ENCODE peak calls at places on chromosomes 7 and 10, in nine cellular contexts. One of them, this sample, is unnamed.

GRCh38 chr7:38881015-38881414 is 28.0 kb downstream of the VPS41 start:
- DNase-seq in nucleus accumbens: no peak
- DNase-seq in stimulated activated CD8-positive, alpha-beta memory T cell treated with anti-CD3 and anti-CD28 coated beads, Interleukin-12 subunit alpha, Interleukin-12 subunit beta, amount 100 ng/mL, for 1 hour: no peak
- DNase-seq in activated CD4-positive, alpha-beta T cell treated with anti-CD3 and anti-CD28 coated beads for 4 hours: no peak
- DNase-seq in central memory CD4-positive, alpha-beta T cell: no peak
- DNase-seq in T-helper 2 cell treated with Interferon-gamma antibody and Interleukin-4, amounts not matched to agents 5 μg/mL and 100 μg/mL, for 36 hours: no peak
- DNase-seq in occipital lobe: no peak
- DNase-seq in nephron progenitor cell: no peak
- DNase-seq in amniotic epithelial cell: no peak
- DNase-seq in this sample: no peak

GRCh38 chr10:99593312-99593711 is 26.9 kb downstream of the SLC25A28 start:
- DNase-seq in nucleus accumbens: no peak
- DNase-seq in stimulated activated CD8-positive, alpha-beta memory T cell treated with anti-CD3 and anti-CD28 coated beads, Interleukin-12 subunit alpha, Interleukin-12 subunit beta, amount 100 ng/mL, for 1 hour: no peak
- DNase-seq in activated CD4-positive, alpha-beta T cell treated with anti-CD3 and anti-CD28 coated beads for 4 hours: no peak
- DNase-seq in central memory CD4-positive, alpha-beta T cell: no peak
- DNase-seq in T-helper 2 cell treated with Interferon-gamma antibody and Interleukin-4, amounts not matched to agents 5 μg/mL and 100 μg/mL, for 36 hours: no peak
- DNase-seq in occipital lobe: no peak
- DNase-seq in nephron progenitor cell: no peak
- DNase-seq in amniotic epithelial cell: peak; percentile 21
- DNase-seq in this sample: no peak

GRCh38 chr7:45569290-45569685 is 4.9 kb upstream of the ADCY1 start:
- DNase-seq in nucleus accumbens: no peak
- DNase-seq in stimulated activated CD8-positive, alpha-beta memory T cell treated with anti-CD3 and anti-CD28 coated beads, Interleukin-12 subunit alpha, Interleukin-12 subunit beta, amount 100 ng/mL, for 1 hour: no peak
- DNase-seq in activated CD4-positive, alpha-beta T cell treated with anti-CD3 and anti-CD28 coated beads for 4 hours: no peak
- DNase-seq in central memory CD4-positive, alpha-beta T cell: no peak
- DNase-seq in T-helper 2 cell treated with Interferon-gamma antibody and Interleukin-4, amounts not matched to agents 5 μg/mL and 100 μg/mL, for 36 hours: no peak
- DNase-seq in occipital lobe: no peak
- DNase-seq in nephron progenitor cell: no peak
- DNase-seq in amniotic epithelial cell: no peak
- DNase-seq in this sample: no peak

GRCh38 chr7:5773661-5774086 is 7.8 kb downstream of the RNF216 start:
- DNase-seq in nucleus accumbens: no peak
- DNase-seq in stimulated activated CD8-positive, alpha-beta memory T cell treated with anti-CD3 and anti-CD28 coated beads, Interleukin-12 subunit alpha, Interleukin-12 subunit beta, amount 100 ng/mL, for 1 hour: peak; percentile 10
- DNase-seq in activated CD4-positive, alpha-beta T cell treated with anti-CD3 and anti-CD28 coated beads for 4 hours: peak; percentile 57
- DNase-seq in central memory CD4-positive, alpha-beta T cell: no peak
- DNase-seq in T-helper 2 cell treated with Interferon-gamma antibody and Interleukin-4, amounts not matched to agents 5 μg/mL and 100 μg/mL, for 36 hours: peak; percentile 47
- DNase-seq in occipital lobe: no peak
- DNase-seq in nephron progenitor cell: no peak
- DNase-seq in amniotic epithelial cell: peak; percentile 95
- DNase-seq in this sample: peak; percentile 63

GRCh38 chr7:140501941-140502340 is 22.6 kb upstream of the MKRN1 start:
- DNase-seq in nucleus accumbens: no peak
- DNase-seq in stimulated activated CD8-positive, alpha-beta memory T cell treated with anti-CD3 and anti-CD28 coated beads, Interleukin-12 subunit alpha, Interleukin-12 subunit beta, amount 100 ng/mL, for 1 hour: no peak
- DNase-seq in activated CD4-positive, alpha-beta T cell treated with anti-CD3 and anti-CD28 coated beads for 4 hours: no peak
- DNase-seq in central memory CD4-positive, alpha-beta T cell: no peak
- DNase-seq in T-helper 2 cell treated with Interferon-gamma antibody and Interleukin-4, amounts not matched to agents 5 μg/mL and 100 μg/mL, for 36 hours: no peak
- DNase-seq in occipital lobe: no peak
- DNase-seq in nephron progenitor cell: no peak
- DNase-seq in amniotic epithelial cell: no peak
- DNase-seq in this sample: no peak

GRCh38 chr10:56449770-56450169 is 88.7 kb upstream of the ZWINT start:
- DNase-seq in nucleus accumbens: no peak
- DNase-seq in stimulated activated CD8-positive, alpha-beta memory T cell treated with anti-CD3 and anti-CD28 coated beads, Interleukin-12 subunit alpha, Interleukin-12 subunit beta, amount 100 ng/mL, for 1 hour: no peak
- DNase-seq in activated CD4-positive, alpha-beta T cell treated with anti-CD3 and anti-CD28 coated beads for 4 hours: no peak
- DNase-seq in central memory CD4-positive, alpha-beta T cell: no peak
- DNase-seq in T-helper 2 cell treated with Interferon-gamma antibody and Interleukin-4, amounts not matched to agents 5 μg/mL and 100 μg/mL, for 36 hours: no peak
- DNase-seq in occipital lobe: no peak
- DNase-seq in nephron progenitor cell: no peak
- DNase-seq in amniotic epithelial cell: peak; percentile 2
- DNase-seq in this sample: no peak

GRCh38 chr10:121702351-121703320 is 104.4 kb upstream of the FGFR2 start:
- DNase-seq in nucleus accumbens: no peak
- DNase-seq in stimulated activated CD8-positive, alpha-beta memory T cell treated with anti-CD3 and anti-CD28 coated beads, Interleukin-12 subunit alpha, Interleukin-12 subunit beta, amount 100 ng/mL, for 1 hour: no peak
- DNase-seq in activated CD4-positive, alpha-beta T cell treated with anti-CD3 and anti-CD28 coated beads for 4 hours: no peak
- DNase-seq in central memory CD4-positive, alpha-beta T cell: no peak
- DNase-seq in T-helper 2 cell treated with Interferon-gamma antibody and Interleukin-4, amounts not matched to agents 5 μg/mL and 100 μg/mL, for 36 hours: no peak
- DNase-seq in occipital lobe: no peak
- DNase-seq in nephron progenitor cell: no peak
- DNase-seq in amniotic epithelial cell: peak; percentile 85
- DNase-seq in this sample: no peak

GRCh38 chr7:142811154-142811737 is 40.5 kb downstream of the PRSS2 start:
- DNase-seq in nucleus accumbens: no peak
- DNase-seq in stimulated activated CD8-positive, alpha-beta memory T cell treated with anti-CD3 and anti-CD28 coated beads, Interleukin-12 subunit alpha, Interleukin-12 subunit beta, amount 100 ng/mL, for 1 hour: no peak
- DNase-seq in activated CD4-positive, alpha-beta T cell treated with anti-CD3 and anti-CD28 coated beads for 4 hours: peak; percentile 54
- DNase-seq in central memory CD4-positive, alpha-beta T cell: peak; percentile 79
- DNase-seq in T-helper 2 cell treated with Interferon-gamma antibody and Interleukin-4, amounts not matched to agents 5 μg/mL and 100 μg/mL, for 36 hours: no peak
- DNase-seq in occipital lobe: no peak
- DNase-seq in nephron progenitor cell: peak; percentile 24
- DNase-seq in amniotic epithelial cell: peak; percentile 45
- DNase-seq in this sample: peak; percentile 61

GRCh38 chr10:70889291-70889690 is 926 bp upstream of the PCBD1 start:
- DNase-seq in nucleus accumbens: no peak
- DNase-seq in stimulated activated CD8-positive, alpha-beta memory T cell treated with anti-CD3 and anti-CD28 coated beads, Interleukin-12 subunit alpha, Interleukin-12 subunit beta, amount 100 ng/mL, for 1 hour: no peak
- DNase-seq in activated CD4-positive, alpha-beta T cell treated with anti-CD3 and anti-CD28 coated beads for 4 hours: no peak
- DNase-seq in central memory CD4-positive, alpha-beta T cell: no peak
- DNase-seq in T-helper 2 cell treated with Interferon-gamma antibody and Interleukin-4, amounts not matched to agents 5 μg/mL and 100 μg/mL, for 36 hours: no peak
- DNase-seq in occipital lobe: no peak
- DNase-seq in nephron progenitor cell: no peak
- DNase-seq in amniotic epithelial cell: peak; percentile 28
- DNase-seq in this sample: no peak

GRCh38 chr10:111295788-111296187 is 219.0 kb downstream of the ADRA2A start:
- DNase-seq in nucleus accumbens: no peak
- DNase-seq in stimulated activated CD8-positive, alpha-beta memory T cell treated with anti-CD3 and anti-CD28 coated beads, Interleukin-12 subunit alpha, Interleukin-12 subunit beta, amount 100 ng/mL, for 1 hour: no peak
- DNase-seq in activated CD4-positive, alpha-beta T cell treated with anti-CD3 and anti-CD28 coated beads for 4 hours: no peak
- DNase-seq in central memory CD4-positive, alpha-beta T cell: no peak
- DNase-seq in T-helper 2 cell treated with Interferon-gamma antibody and Interleukin-4, amounts not matched to agents 5 μg/mL and 100 μg/mL, for 36 hours: no peak
- DNase-seq in occipital lobe: no peak
- DNase-seq in nephron progenitor cell: no peak
- DNase-seq in amniotic epithelial cell: no peak
- DNase-seq in this sample: no peak